ENCODE peak calls at places on chromosomes 7 and 10, in seven cellular contexts. U is endothelial cell, G is fibroblast of the aortic adventitia, P is heart right ventricle, I is T-cell, E is NCI-H1436, D is EH. Z is an unnamed sample.

GRCh38 chr7:93048136-93048930 is 69.4 kb downstream of the SAMD9 start:
- DNase-seq in P (no peak), E (no peak), U (no peak), D (peak; percentile 75), G (peak; percentile 23), I (no peak), Z (peak; percentile 16)

GRCh38 chr10:6522230-6522629 is 57.8 kb downstream of the PRKCQ start:
- DNase-seq in I (no peak), G (no peak), P (no peak), E (no peak), D (no peak), U (no peak), Z (no peak)

GRCh38 chr10:83960125-83960524 is 179.2 kb upstream of the GHITM start:
- DNase-seq in D (no peak), G (no peak), I (no peak), P (no peak), E (no peak), U (no peak), Z (no peak)

GRCh38 chr7:106756884-106757283 is 95.9 kb upstream of the CCDC71L start:
- DNase-seq in G (no peak), D (no peak), U (no peak), P (no peak), I (no peak), E (no peak), Z (no peak)

GRCh38 chr7:12926236-12926635 is 238.8 kb downstream of the ARL4A start:
- DNase-seq in I (no peak), U (no peak), G (no peak), E (no peak), P (no peak), D (no peak), Z (peak; percentile 47)

GRCh38 chr7:151051108-151051507 is 2.8 kb downstream of the ASIC3 start:
- DNase-seq in G (peak; percentile 65), D (peak; percentile 70), P (peak; percentile 36), E (no peak), I (peak; percentile 67), U (peak; percentile 88), Z (peak; percentile 79)

GRCh38 chr7:138565451-138566114 is 105.5 kb downstream of the TRIM24 start:
- DNase-seq in U (no peak), D (peak; percentile 31), E (peak; percentile 15), I (no peak), G (peak; percentile 72), P (no peak), Z (peak; percentile 77)

GRCh38 chr7:12422449-12423320 is 19.0 kb upstream of the VWDE start:
- DNase-seq in I (no peak), E (no peak), D (no peak), G (no peak), P (no peak), U (no peak), Z (peak; percentile 41)

GRCh38 chr7:29879609-29880008 is 73.3 kb downstream of the WIPF3 start:
- DNase-seq in D (peak; percentile 39), G (peak; percentile 86), E (no peak), P (peak; percentile 25), I (no peak), U (no peak), Z (peak; percentile 74)

GRCh38 chr10:129328531-129328930 is 138.5 kb upstream of the MGMT start:
- DNase-seq in D (no peak), I (no peak), P (no peak), E (no peak), G (no peak), U (no peak), Z (peak; percentile 22)

GRCh38 chr10:43965033-43965917 is 316.6 kb upstream of the ZNF32 start:
- DNase-seq in D (peak; percentile 87), P (peak; percentile 69), U (no peak), G (peak; percentile 60), E (no peak), I (no peak), Z (peak; percentile 22)

GRCh38 chr10:71899665-71900412 is 48.8 kb upstream of the PSAP start:
- DNase-seq in U (no peak), P (no peak), E (no peak), D (no peak), G (no peak), I (no peak), Z (no peak)

GRCh38 chr7:2637066-2637471 is 5.3 kb downstream of the TTYH3 start:
- DNase-seq in P (no peak), G (no peak), U (no peak), E (no peak), I (no peak), D (no peak), Z (no peak)

GRCh38 chr10:21334891-21335696 is 190.4 kb downstream of the SKIDA1 start:
- DNase-seq in D (peak; percentile 89), G (peak; percentile 98), P (peak; percentile 62), U (no peak), I (no peak), E (no peak), Z (peak; percentile 87)

GRCh38 chr10:90179696-90180407 is 478.5 kb downstream of the KIF20B start:
- DNase-seq in D (peak; percentile 87), U (no peak), E (no peak), G (peak; percentile 97), I (no peak), P (no peak), Z (peak; percentile 99)

GRCh38 chr7:6430974-6431373 is 16.8 kb downstream of the DAGLB start:
- DNase-seq in U (no peak), I (no peak), D (no peak), G (no peak), P (no peak), E (no peak), Z (no peak)

GRCh38 chr10:10830316-10831061 is 187.2 kb upstream of the CELF2 start:
- DNase-seq in I (no peak), G (peak; percentile 95), D (peak; percentile 89), E (no peak), U (no peak), P (no peak), Z (peak; percentile 95)

GRCh38 chr7:69232445-69233376 is 365.6 kb upstream of the AUTS2 start:
- DNase-seq in G (no peak), I (no peak), U (no peak), P (no peak), D (no peak), E (peak; percentile 73), Z (no peak)

GRCh38 chr10:24496066-24496465 is 227.6 kb downstream of the ARHGAP21 start:
- DNase-seq in I (no peak), D (no peak), E (no peak), G (no peak), U (no peak), P (no peak), Z (no peak)

GRCh38 chr10:48406204-48406603 is 99.7 kb downstream of the MAPK8 start:
- DNase-seq in U (no peak), D (peak; percentile 41), E (no peak), G (peak; percentile 28), I (no peak), P (no peak), Z (peak; percentile 56)

GRCh38 chr10:132204078-132204780 is 17.5 kb downstream of the DPYSL4 start:
- DNase-seq in E (no peak), U (no peak), G (no peak), I (no peak), D (no peak), P (no peak), Z (no peak)

GRCh38 chr7:92991190-92991589 is 126.6 kb downstream of the SAMD9 start:
- DNase-seq in G (no peak), E (no peak), P (no peak), I (no peak), U (no peak), D (no peak), Z (no peak)

GRCh38 chr10:98256692-98257091 is 11.3 kb downstream of the LOXL4 start:
- DNase-seq in P (no peak), E (no peak), I (no peak), G (no peak), D (no peak), U (no peak), Z (no peak)

GRCh38 chr10:112366992-112367391 is 6.9 kb upstream of the ACSL5 start:
- DNase-seq in I (no peak), P (no peak), E (no peak), U (no peak), D (no peak), G (no peak), Z (no peak)

GRCh38 chr10:52031771-52032170 is 282.3 kb upstream of the DKK1 start:
- DNase-seq in I (no peak), P (no peak), E (no peak), U (no peak), D (no peak), G (peak; percentile 37), Z (no peak)

GRCh38 chr10:69468771-69469129 is 17.5 kb downstream of the TSPAN15 start:
- DNase-seq in I (no peak), D (peak; percentile 43), E (no peak), G (no peak), P (no peak), U (no peak), Z (no peak)

GRCh38 chr10:113680172-113681111 is 730 bp downstream of the CASP7 start:
- DNase-seq in U (no peak), P (peak; percentile 26), G (peak; percentile 59), D (peak; percentile 78), E (no peak), I (no peak), Z (peak; percentile 45)

GRCh38 chr7:110399421-110399820 is 691.5 kb upstream of the LRRN3 start:
- DNase-seq in E (no peak), P (no peak), G (no peak), I (no peak), U (no peak), D (no peak), Z (peak; percentile 77)

GRCh38 chr10:26509311-26509710 is 71.2 kb downstream of the APBB1IP start:
- DNase-seq in I (no peak), P (no peak), D (no peak), U (no peak), E (no peak), G (no peak), Z (no peak)

GRCh38 chr10:88270871-88271713 is 312.0 kb downstream of the RNLS start:
- DNase-seq in G (peak; percentile 71), E (no peak), P (no peak), U (no peak), D (peak; percentile 84), I (peak; percentile 40), Z (peak; percentile 73)

GRCh38 chr7:138075350-138075749 is 909 bp upstream of the AKR1D1 start:
- DNase-seq in G (no peak), D (no peak), U (no peak), I (no peak), E (no peak), P (no peak), Z (no peak)

GRCh38 chr10:1291178-1292090 is 235.2 kb downstream of the WDR37 start:
- DNase-seq in D (no peak), E (no peak), P (no peak), G (no peak), I (no peak), U (no peak), Z (no peak)

GRCh38 chr7:149787428-149788299 is 14.3 kb upstream of the ZNF467 start:
- DNase-seq in U (no peak), P (no peak), E (peak; percentile 31), G (no peak), D (no peak), I (no peak), Z (no peak)

GRCh38 chr10:125014086-125014830 is 72.3 kb downstream of the ZRANB1 start:
- DNase-seq in G (no peak), I (no peak), D (no peak), P (peak; percentile 45), E (no peak), U (no peak), Z (no peak)

GRCh38 chr7:139823855-139824670 is 5.0 kb upstream of the TBXAS1 start:
- DNase-seq in E (no peak), D (peak; percentile 40), G (peak; percentile 56), U (no peak), I (no peak), P (no peak), Z (peak; percentile 28)

GRCh38 chr7:157007470-157008066 is 2.9 kb downstream of the MNX1 start:
- DNase-seq in E (peak; percentile 73), G (no peak), U (no peak), I (no peak), P (no peak), D (no peak), Z (no peak)

GRCh38 chr10:101879456-101880189 is 36.0 kb upstream of the KCNIP2 start:
- DNase-seq in D (peak; percentile 81), U (no peak), G (peak; percentile 54), E (no peak), I (no peak), P (no peak), Z (peak; percentile 60)

GRCh38 chr10:32055478-32056135 is 618 bp downstream of the KIF5B start:
- DNase-seq in D (peak; percentile 63), U (peak; percentile 74), P (peak; percentile 73), G (peak; percentile 52), E (peak; percentile 13), I (peak; percentile 68), Z (peak; percentile 71)

Z was measured in choroid plexus epithelial cell.